ENCODE peak calls at places on chromosomes 11 and 22, in ten cellular contexts. K is GM04503; H is stimulated activated CD8-positive, alpha-beta memory T cell treated with anti-CD3 and anti-CD28 coated beads, Interleukin-15, amount 100 ng/mL, for 4 hours; T is hypothalamus; B is iris pigment epithelial cell; Y is activated CD4-positive, alpha-beta T cell treated with anti-CD3 and anti-CD28 coated beads, Interleukin-2, amount 10 ng/mL, durations not matched to agents 24 days and 14 days; F is T follicular helper cell; P is stimulated activated CD4-positive, alpha-beta T cell treated with anti-CD3 and anti-CD28 coated beads, Interleukin-1b, Interleukin-23, amount 100 ng/mL, for 1 hour; S is stimulated activated naive CD4-positive, alpha-beta T cell; Q is dermis blood vessel endothelial cell. N is an unnamed sample.

GRCh38 chr11:61361237-61361636 is 445 bp downstream of the CYB561A3 start:
- DNase-seq in P (no peak), Q (peak), S (no peak), K (no peak), T (no peak), B (no peak), F (no peak), Y (no peak), H (no peak), N (no peak)

GRCh38 chr22:23829845-23830372 is 8.9 kb downstream of the DERL3 start:
- DNase-seq in Y (no peak), P (no peak), S (no peak), H (no peak), Q (no peak), B (peak), T (no peak), F (no peak), K (peak), N (peak)

GRCh38 chr11:117843666-117844484 is 19.3 kb upstream of the FXYD2 start:
- DNase-seq in P (peak), T (peak), F (peak), Y (peak), S (peak), B (peak), K (peak), Q (peak), H (peak), N (peak)

GRCh38 chr22:47328550-47329243 is 566.2 kb downstream of the TBC1D22A start:
- DNase-seq in S (no peak), K (peak), H (no peak), P (no peak), T (no peak), Q (peak), Y (no peak), F (no peak), B (peak), N (no peak)

GRCh38 chr22:27760474-27760873 is 41.1 kb downstream of the MN1 start:
- DNase-seq in B (no peak), T (no peak), Y (no peak), Q (no peak), F (no peak), H (no peak), K (no peak), S (no peak), P (no peak), N (no peak)

GRCh38 chr22:30250713-30251267 is 4.2 kb upstream of the LIF start:
- DNase-seq in Y (no peak), K (no peak), S (no peak), T (no peak), F (no peak), B (peak), P (no peak), Q (no peak), H (no peak), N (no peak)

GRCh38 chr11:108697872-108698473 is 33.1 kb downstream of the DDX10 start:
- DNase-seq in H (no peak), Q (peak), S (no peak), F (peak), T (peak), B (peak), K (no peak), P (no peak), Y (peak), N (no peak)

GRCh38 chr22:43666511-43666910 is 145.6 kb downstream of the EFCAB6 start:
- DNase-seq in Q (no peak), H (no peak), K (no peak), Y (no peak), T (no peak), F (no peak), S (no peak), B (no peak), P (no peak), N (no peak)

GRCh38 chr11:64348611-64349387 is 8.8 kb downstream of the CCDC88B start:
- DNase-seq in T (peak), H (no peak), Y (no peak), Q (no peak), B (no peak), F (no peak), S (no peak), K (no peak), P (no peak), N (no peak)

GRCh38 chr11:7513210-7514098 is at the start of gene PPFIBP2:
- DNase-seq in B (peak), F (peak), Q (peak), K (peak), T (peak), H (peak), P (peak), S (peak), Y (peak), N (peak)

GRCh38 chr11:61797263-61797944 is 4.7 kb downstream of the FEN1 start:
- DNase-seq in S (peak), B (peak), Q (peak), F (peak), Y (peak), T (peak), H (no peak), K (peak), P (peak), N (no peak)

GRCh38 chr11:33635161-33635560 is 65.5 kb downstream of the C11orf91 start:
- DNase-seq in H (no peak), F (no peak), T (no peak), P (no peak), Q (no peak), S (no peak), K (no peak), B (peak), Y (no peak), N (no peak)

GRCh38 chr11:981764-982163 is 54.8 kb downstream of the MUC6 start:
- DNase-seq in H (no peak), Q (no peak), S (no peak), K (no peak), P (no peak), F (no peak), B (no peak), Y (no peak), T (no peak), N (no peak)

GRCh38 chr11:93407777-93408401 is 77.3 kb downstream of the DEUP1 start:
- DNase-seq in S (no peak), F (no peak), P (no peak), Q (no peak), K (no peak), H (no peak), B (peak), Y (no peak), T (no peak), N (no peak)

GRCh38 chr22:17368727-17369552 is at the start of gene CECR2:
- DNase-seq in K (no peak), H (no peak), P (no peak), S (no peak), B (peak), T (peak), Y (peak), Q (peak), F (no peak), N (no peak)

GRCh38 chr11:121723261-121723741 is 270.5 kb upstream of the SORL1-AS1 start:
- DNase-seq in K (no peak), P (no peak), H (no peak), Y (no peak), T (peak), S (no peak), F (no peak), Q (peak), B (peak), N (no peak)

GRCh38 chr11:35969089-35970046 is 25.5 kb downstream of the LDLRAD3 start:
- DNase-seq in B (peak), H (no peak), T (no peak), Q (peak), K (no peak), S (no peak), P (no peak), Y (no peak), F (no peak), N (no peak)

GRCh38 chr11:69186316-69187266 is 30.9 kb downstream of the SMIM38 start:
- DNase-seq in S (no peak), F (no peak), T (no peak), P (no peak), H (no peak), Q (no peak), B (no peak), K (no peak), Y (no peak), N (no peak)

GRCh38 chr11:13336246-13336873 is 58.8 kb downstream of the BMAL1 start:
- DNase-seq in S (no peak), Q (no peak), B (peak), P (no peak), Y (no peak), H (no peak), K (no peak), F (no peak), T (no peak), N (no peak)

GRCh38 chr11:17645190-17645970 is 74.0 kb upstream of the MYOD1 start:
- DNase-seq in H (no peak), F (no peak), T (no peak), K (no peak), Q (no peak), P (no peak), Y (peak), B (no peak), S (no peak), N (no peak)

GRCh38 chr11:65569973-65570918 is at the start of gene ZNRD2:
- DNase-seq in H (peak), Y (peak), Q (peak), F (peak), B (peak), K (peak), T (peak), S (peak), P (peak), N (peak)

GRCh38 chr22:38273135-38273761 is 438 bp upstream of the TMEM184B start:
- DNase-seq in B (no peak), K (no peak), Y (no peak), Q (no peak), T (no peak), S (no peak), H (no peak), P (no peak), F (no peak), N (no peak)

GRCh38 chr11:125156346-125156745 is 8.2 kb upstream of the PKNOX2 start:
- DNase-seq in B (no peak), P (no peak), S (no peak), K (no peak), Q (no peak), T (no peak), F (no peak), Y (no peak), H (no peak), N (peak)

GRCh38 chr11:72589802-72590761 is 84.1 kb downstream of the PDE2A start:
- DNase-seq in Q (peak), H (no peak), Y (peak), B (peak), T (no peak), P (no peak), F (peak), K (no peak), S (peak), N (no peak)

GRCh38 chr11:33438311-33438710 is 181.1 kb downstream of the HIPK3 start:
- DNase-seq in T (no peak), Q (no peak), F (no peak), H (no peak), B (no peak), S (no peak), K (no peak), Y (no peak), P (no peak), N (no peak)

GRCh38 chr22:40707154-40707553 is 27.9 kb downstream of the MCHR1 start:
- DNase-seq in K (no peak), Y (no peak), H (no peak), S (no peak), P (no peak), F (no peak), B (no peak), Q (no peak), T (no peak), N (no peak)

GRCh38 chr11:131694526-131695424 is 324.4 kb downstream of the NTM start:
- DNase-seq in B (peak), P (peak), K (no peak), Q (peak), Y (peak), F (peak), S (no peak), T (peak), H (no peak), N (peak)

GRCh38 chr11:19957301-19957985 is 202.8 kb downstream of the DBX1 start:
- DNase-seq in B (no peak), P (no peak), T (no peak), H (no peak), F (no peak), Y (no peak), S (no peak), Q (no peak), K (no peak), N (peak)

GRCh38 chr22:19807914-19808872 is 46.5 kb downstream of the GNB1L start:
- DNase-seq in Q (no peak), P (no peak), F (no peak), H (no peak), S (no peak), Y (no peak), T (no peak), B (no peak), K (no peak), N (peak)

GRCh38 chr11:61090982-61091372 is 11.3 kb upstream of the CD5 start:
- DNase-seq in H (no peak), K (no peak), S (no peak), P (no peak), T (no peak), Q (no peak), F (no peak), B (no peak), Y (no peak), N (no peak)

GRCh38 chr11:62142921-62143320 is 19.1 kb downstream of the INCENP start:
- DNase-seq in F (no peak), S (no peak), T (peak), B (no peak), Q (no peak), P (no peak), H (no peak), Y (no peak), K (no peak), N (peak)

GRCh38 chr11:61325649-61326414 is 7.1 kb downstream of the DDB1 start:
- DNase-seq in T (no peak), P (no peak), K (no peak), Y (no peak), B (peak), S (no peak), Q (no peak), F (no peak), H (no peak), N (peak)

GRCh38 chr11:26442131-26442530 is 110.2 kb downstream of the ANO3 start:
- DNase-seq in H (no peak), Y (no peak), T (no peak), S (no peak), Q (no peak), B (peak), P (no peak), K (peak), F (no peak), N (no peak)

GRCh38 chr11:77038029-77038824 is 4.0 kb downstream of the B3GNT6 start:
- DNase-seq in Q (no peak), P (no peak), Y (no peak), T (no peak), S (no peak), H (no peak), K (no peak), F (no peak), B (no peak), N (no peak)

GRCh38 chr22:29477919-29478318 is 2.1 kb upstream of the NEFH start:
- DNase-seq in P (no peak), Q (no peak), B (no peak), K (no peak), H (no peak), F (no peak), S (no peak), T (no peak), Y (no peak), N (no peak)

GRCh38 chr11:69010361-69010891 is 2.6 kb downstream of the MRGPRF start:
- DNase-seq in F (no peak), S (no peak), T (no peak), K (no peak), Y (no peak), P (no peak), B (no peak), Q (no peak), H (no peak), N (no peak)

GRCh38 chr11:62025429-62026105 is 58.1 kb upstream of the FTH1 start:
- DNase-seq in F (peak), Q (peak), B (peak), K (peak), H (peak), Y (peak), P (no peak), S (peak), T (peak), N (peak)

GRCh38 chr22:21646608-21647590 is 4.8 kb downstream of the SDF2L1 start:
- DNase-seq in Q (peak), K (no peak), S (peak), F (peak), P (peak), H (peak), T (peak), B (peak), Y (peak), N (no peak)

GRCh38 chr11:73520358-73521061 is 77.4 kb downstream of the FAM168A start:
- DNase-seq in K (no peak), H (no peak), Q (peak), S (no peak), P (no peak), T (no peak), B (peak), Y (peak), F (no peak), N (no peak)

GRCh38 chr11:65879622-65880021 is at the start of gene CTSW:
- DNase-seq in T (no peak), K (no peak), B (no peak), H (no peak), P (no peak), S (no peak), Y (peak), F (no peak), Q (no peak), N (no peak)

N was measured in cardiac septum.